ENCODE peak calls at places on chromosomes 13 and 19, in seven cellular contexts. D is IMR-90, F is neuronal stem cell, Y is mesenchymal stem cell, T is trophoblast cell, Z is H1, J is mesendoderm. L is an unnamed sample.

GRCh38 chr13:29496241-29496712 is 99.2 kb downstream of the SLC7A1 start:
- DNase-seq in T (no peak), Z (no peak), Y (no peak), F (no peak), D (no peak), J (no peak), L (no peak)

GRCh38 chr19:16327501-16327900 is 2.9 kb downstream of the KLF2 start:
- DNase-seq in Z (no peak), Y (no peak), F (no peak), D (no peak), J (no peak), T (no peak), L (no peak)

GRCh38 chr13:31172001-31172400 is 10.3 kb upstream of the HSPH1 start:
- DNase-seq in Z (no peak), J (no peak), D (peak), Y (peak), F (no peak), T (no peak), L (no peak)

GRCh38 chr19:49103331-49104085 is 10.7 kb upstream of the LIN7B start:
- DNase-seq in T (no peak), Z (no peak), D (no peak), Y (no peak), J (no peak), F (no peak), L (no peak)

GRCh38 chr13:109722068-109722467 is 64.3 kb downstream of the IRS2 start:
- DNase-seq in J (no peak), D (no peak), Y (no peak), T (no peak), F (no peak), Z (no peak), L (no peak)

GRCh38 chr19:5882421-5882968 is 12.2 kb upstream of the FUT5 start:
- DNase-seq in J (no peak), F (no peak), Z (no peak), Y (peak), T (no peak), D (no peak), L (no peak)

GRCh38 chr13:101552797-101553196 is 100.3 kb downstream of the ITGBL1 start:
- DNase-seq in J (peak), Z (no peak), D (peak), Y (peak), F (no peak), T (no peak), L (no peak)

GRCh38 chr19:2887391-2887914 is 13.3 kb upstream of the ZNF57 start:
- DNase-seq in J (peak), D (peak), Z (no peak), T (peak), F (no peak), Y (peak), L (peak)

GRCh38 chr19:20969898-20970297 is 46.8 kb downstream of the ZNF85 start:
- DNase-seq in Z (no peak), T (no peak), Y (no peak), F (no peak), D (no peak), J (peak), L (no peak)

GRCh38 chr13:44815507-44816074 is 173.7 kb downstream of the NUFIP1 start:
- DNase-seq in Y (peak), F (peak), J (peak), D (peak), Z (peak), T (peak), L (peak)

GRCh38 chr13:98300956-98301641 is 124.0 kb upstream of the RNF113B start:
- DNase-seq in Z (no peak), D (peak), T (no peak), F (no peak), J (no peak), Y (peak), L (no peak)

DNA sequence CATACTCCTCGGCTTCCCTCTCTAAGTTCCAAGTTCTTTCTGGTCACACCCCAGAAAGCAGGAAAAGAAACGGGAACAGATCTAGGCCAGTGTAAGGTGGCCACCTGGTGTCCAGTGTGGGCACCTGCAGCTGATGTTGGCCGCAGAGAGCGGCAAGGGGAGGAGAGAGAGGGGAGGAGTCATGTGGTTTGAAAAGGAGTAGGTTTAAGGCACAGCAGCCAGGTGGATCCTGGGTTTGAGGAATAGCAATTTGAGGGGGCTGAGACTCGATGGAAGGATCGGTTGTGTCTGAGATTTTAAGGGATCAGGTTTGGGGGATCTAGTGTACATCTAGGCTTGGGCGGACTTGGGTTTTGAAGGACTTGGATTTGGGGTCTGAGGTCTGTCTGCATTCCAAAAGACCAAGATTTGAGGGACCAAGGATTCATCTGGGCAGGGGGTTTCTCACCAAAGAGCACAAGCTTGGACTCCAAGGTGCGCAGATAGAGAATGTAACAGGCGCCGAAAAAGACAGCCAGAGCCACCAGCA is 1.2 kb downstream of the RABAC1 start:
- DNase-seq in Y (peak), J (peak), F (peak), T (peak), D (peak), Z (peak), L (peak)
- H3K27ac ChIP-seq in Y (peak), J (no peak), F (no peak), T (no peak), D (no peak), Z (no peak), L (no peak)

DNA sequence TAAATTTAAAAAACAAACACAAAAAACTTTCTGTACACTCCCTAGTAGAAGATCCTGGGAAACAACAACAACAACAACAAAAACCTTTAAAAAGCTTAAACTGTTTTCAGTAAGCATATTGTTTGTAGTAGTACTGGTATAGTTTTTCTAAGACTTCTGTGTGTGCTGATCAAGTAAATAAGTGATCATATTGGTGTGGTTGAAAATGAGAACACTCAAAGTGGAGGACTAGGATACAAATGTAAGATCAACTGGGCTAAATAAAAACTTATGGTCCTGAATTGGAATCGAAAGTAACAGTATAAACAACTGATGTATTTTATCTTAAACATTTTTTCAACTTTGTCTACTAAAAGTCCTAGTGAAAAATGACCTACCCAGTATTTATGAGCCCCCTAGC is 135.5 kb downstream of the FOXO1 start:
- DNase-seq in Y (no peak), Z (no peak), F (no peak), J (no peak), T (no peak), D (no peak), L (no peak)
- H2BK5ac ChIP-seq in Y (no peak), Z (no peak), F (no peak), J (no peak), T (no peak), D (no peak), L (no peak)

GRCh38 chr13:91347996-91348905 is 764 bp downstream of the MIR17HG start:
- DNase-seq in T (peak), D (no peak), J (no peak), F (peak), Y (peak), Z (no peak), L (no peak)
- H3K27ac ChIP-seq in T (peak), D (peak), J (peak), F (peak), Y (no peak), Z (peak), L (no peak)

DNA sequence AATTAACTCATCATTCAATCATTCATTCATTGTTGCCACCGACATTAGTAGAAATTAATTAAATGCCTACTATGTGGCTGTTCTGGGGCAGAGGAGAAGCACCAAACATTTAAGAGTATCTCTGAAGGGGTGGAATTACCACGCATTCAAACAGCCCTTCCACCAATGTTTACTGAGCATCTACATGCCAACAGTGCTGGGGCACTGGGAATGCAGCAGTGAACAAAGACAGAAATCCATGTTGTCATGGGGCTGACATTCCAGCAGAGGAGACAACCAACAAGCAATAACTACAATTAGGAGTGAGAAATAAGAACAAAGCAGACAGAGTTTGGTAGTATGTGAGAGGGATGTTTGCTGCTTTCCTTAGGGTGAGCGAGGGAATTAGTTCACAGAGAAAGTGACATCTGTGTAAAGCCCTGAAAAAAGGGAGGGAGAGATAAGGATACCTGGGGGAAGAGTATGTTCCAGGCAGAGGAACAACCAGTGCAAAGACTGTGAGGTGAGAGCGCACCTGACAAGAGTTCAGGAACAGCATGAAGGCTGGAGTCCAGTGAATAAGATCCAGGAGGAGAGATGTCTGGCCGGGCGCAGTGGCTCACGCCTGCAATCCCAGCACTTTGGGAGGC is 1.3 kb upstream of the PAK4 start:
- DNase-seq in D (no peak), T (no peak), Z (no peak), F (no peak), J (peak), Y (no peak), L (no peak)
- H2BK5ac ChIP-seq in D (no peak), T (no peak), Z (peak), F (no peak), J (no peak), Y (no peak), L (no peak)

DNA sequence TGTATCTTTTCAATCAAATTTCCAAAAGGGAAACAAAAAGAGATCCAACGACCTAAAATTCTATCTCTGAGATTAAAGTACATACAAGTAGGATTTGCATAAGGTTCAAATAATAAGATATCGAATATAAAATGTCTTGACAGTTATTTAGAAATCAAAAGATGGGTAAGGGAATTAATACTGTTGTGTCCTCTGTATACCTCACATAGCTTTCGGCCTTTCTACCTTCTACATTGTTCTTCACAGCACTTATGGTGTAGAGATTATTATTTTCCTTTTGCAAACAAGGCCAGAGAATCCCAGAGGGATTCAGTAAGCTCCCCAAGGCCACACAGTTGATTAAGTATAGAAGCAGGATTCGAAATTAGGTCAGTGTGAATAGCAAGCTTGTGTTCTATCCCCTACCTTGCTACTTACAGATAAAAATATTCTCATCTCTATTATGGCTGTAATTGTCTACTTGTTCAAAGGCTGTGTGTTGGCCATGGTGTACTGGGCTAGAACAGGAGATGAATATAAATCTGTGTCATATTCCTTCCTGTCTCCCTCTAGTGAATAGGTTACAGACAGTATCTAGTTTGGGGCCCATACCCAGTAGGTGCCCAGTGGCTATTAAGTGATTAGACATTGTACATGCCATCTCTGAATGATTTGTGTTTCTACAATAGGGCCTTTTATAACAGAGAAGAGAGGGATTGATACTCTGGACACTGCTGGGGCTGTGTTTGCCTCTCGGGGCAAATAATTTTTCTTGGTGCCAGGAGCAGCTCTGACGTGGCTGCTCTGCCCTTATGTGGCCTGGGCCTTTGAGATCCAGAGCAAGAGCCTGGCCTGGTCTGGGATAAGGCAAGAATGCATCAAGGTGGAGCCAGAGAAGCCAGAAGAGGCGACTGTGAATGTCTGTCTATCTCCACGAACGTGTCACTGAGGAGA is 403.3 kb downstream of the SPRY2 start:
- DNase-seq in F (no peak), D (no peak), Z (no peak), T (no peak), J (no peak), Y (no peak), L (no peak)
- H3K27ac ChIP-seq in F (no peak), D (peak), Z (no peak), T (peak), J (no peak), Y (peak), L (no peak)

GRCh38 chr13:26695891-26696311 is 64.7 kb downstream of the GPR12 start:
- DNase-seq in D (no peak), J (peak), Y (no peak), T (no peak), F (no peak), Z (no peak), L (no peak)

GRCh38 chr13:26693749-26694463 is 66.7 kb downstream of the GPR12 start:
- DNase-seq in Z (no peak), Y (no peak), J (peak), T (no peak), D (no peak), F (no peak), L (peak)

GRCh38 chr13:26697069-26697955 is 63.3 kb downstream of the GPR12 start:
- DNase-seq in Y (no peak), Z (no peak), J (no peak), F (no peak), D (no peak), T (no peak), L (no peak)

GRCh38 chr13:26694609-26695359 is 65.8 kb downstream of the GPR12 start:
- DNase-seq in Z (no peak), D (no peak), T (no peak), Y (no peak), J (no peak), F (no peak), L (no peak)

DNA sequence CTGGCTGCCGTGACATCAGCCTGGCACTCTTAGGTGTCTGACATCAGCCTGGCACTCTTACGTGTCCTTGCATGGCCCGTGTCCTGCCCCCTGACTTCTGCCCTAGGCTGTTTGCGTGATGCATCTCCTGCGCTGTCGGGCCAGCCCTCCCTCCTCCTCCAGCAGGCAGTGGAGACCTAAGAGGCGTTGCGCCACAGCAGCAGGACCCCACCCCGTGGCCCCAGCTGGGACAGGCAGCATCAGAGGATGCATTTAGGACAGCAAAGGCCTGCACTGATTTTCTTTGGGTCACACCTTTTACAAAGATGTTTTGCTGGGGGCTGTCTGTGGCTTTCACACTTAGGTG is 65.3 kb downstream of the GPR12 start:
- DNase-seq in Y (no peak), T (no peak), F (no peak), D (no peak), J (no peak), Z (no peak), L (no peak)
- H2BK5ac ChIP-seq in Y (no peak), T (no peak), F (peak), D (no peak), J (no peak), Z (peak), L (no peak)

L was measured in H9.